ENCODE peak calls at places on chromosomes 5 and 9, in seven cellular contexts. One of them, this sample, is unnamed.

GRCh38 chr5:159175547-159175946 is 33.8 kb downstream of the RNF145 start:
- DNase-seq in trophoblast cell: peak; percentile 95
- DNase-seq in mesendoderm: peak; percentile 88
- DNase-seq in neuronal stem cell: no peak
- DNase-seq in mesenchymal stem cell: peak; percentile 33
- DNase-seq in H1: no peak
- DNase-seq in H9: no peak
- DNase-seq in this sample: peak; percentile 55

GRCh38 chr9:129193655-129194054 is 15.6 kb upstream of the IER5L start:
- DNase-seq in H1: no peak
- DNase-seq in mesenchymal stem cell: no peak
- DNase-seq in H9: no peak
- DNase-seq in neuronal stem cell: no peak
- DNase-seq in mesendoderm: no peak
- DNase-seq in trophoblast cell: no peak
- DNase-seq in this sample: no peak

GRCh38 chr9:122374885-122375420 is 4.1 kb downstream of the PTGS1 start:
- DNase-seq in H1: no peak
- DNase-seq in trophoblast cell: peak; percentile 11
- DNase-seq in neuronal stem cell: no peak
- DNase-seq in mesenchymal stem cell: peak; percentile 66
- DNase-seq in H9: peak; percentile 67
- DNase-seq in mesendoderm: peak; percentile 55
- DNase-seq in this sample: peak; percentile 77

GRCh38 chr5:69364850-69365249 is 4.5 kb downstream of the AK6 start:
- DNase-seq in H9: no peak
- DNase-seq in mesenchymal stem cell: no peak
- DNase-seq in H1: no peak
- DNase-seq in trophoblast cell: no peak
- DNase-seq in mesendoderm: no peak
- DNase-seq in neuronal stem cell: no peak
- DNase-seq in this sample: no peak

GRCh38 chr5:124783794-124784193 is 37.4 kb upstream of the ZNF608 start:
- DNase-seq in mesenchymal stem cell: no peak
- DNase-seq in mesendoderm: no peak
- DNase-seq in neuronal stem cell: no peak
- DNase-seq in H9: no peak
- DNase-seq in H1: no peak
- DNase-seq in trophoblast cell: peak; percentile 33
- DNase-seq in this sample: peak; percentile 16

GRCh38 chr5:7904170-7904569 is 35.2 kb downstream of the MTRR start:
- DNase-seq in neuronal stem cell: no peak
- DNase-seq in mesendoderm: peak; percentile 34
- DNase-seq in H1: no peak
- DNase-seq in H9: no peak
- DNase-seq in mesenchymal stem cell: peak; percentile 46
- DNase-seq in trophoblast cell: peak; percentile 2
- DNase-seq in this sample: peak; percentile 81

GRCh38 chr9:75454043-75454442 is 365.7 kb downstream of the OSTF1 start:
- DNase-seq in neuronal stem cell: no peak
- DNase-seq in trophoblast cell: no peak
- DNase-seq in H9: no peak
- DNase-seq in mesenchymal stem cell: no peak
- DNase-seq in mesendoderm: no peak
- DNase-seq in H1: no peak
- DNase-seq in this sample: no peak

GRCh38 chr5:19902316-19902934 is 85.6 kb downstream of the CDH18 start:
- DNase-seq in H1: no peak
- DNase-seq in mesenchymal stem cell: no peak
- DNase-seq in neuronal stem cell: no peak
- DNase-seq in trophoblast cell: no peak
- DNase-seq in mesendoderm: peak; percentile 77
- DNase-seq in H9: peak; percentile 37
- DNase-seq in this sample: no peak

GRCh38 chr5:32153723-32154122 is 20.4 kb downstream of the GOLPH3 start:
- DNase-seq in H9: no peak
- DNase-seq in neuronal stem cell: no peak
- DNase-seq in H1: no peak
- DNase-seq in mesenchymal stem cell: peak; percentile 27
- DNase-seq in mesendoderm: no peak
- DNase-seq in trophoblast cell: no peak
- DNase-seq in this sample: peak; percentile 18

GRCh38 chr5:160188151-160188967 is 40.9 kb upstream of the FABP6 start:
- DNase-seq in neuronal stem cell: no peak
- DNase-seq in mesendoderm: peak; percentile 91
- DNase-seq in mesenchymal stem cell: peak; percentile 76
- DNase-seq in trophoblast cell: no peak
- DNase-seq in H1: no peak
- DNase-seq in H9: peak; percentile 79
- DNase-seq in this sample: peak; percentile 82

GRCh38 chr5:76710991-76711390 is 4.9 kb upstream of the F2R start:
- DNase-seq in mesenchymal stem cell: peak; percentile 59
- DNase-seq in trophoblast cell: no peak
- DNase-seq in H9: no peak
- DNase-seq in neuronal stem cell: no peak
- DNase-seq in H1: no peak
- DNase-seq in mesendoderm: no peak
- DNase-seq in this sample: peak; percentile 61
- H3K4ac ChIP-seq in mesenchymal stem cell: no peak overlapping the region
- H3K4ac ChIP-seq in trophoblast cell: no peak overlapping the region
- H3K4ac ChIP-seq in H9: no peak overlapping the region
- H3K4ac ChIP-seq in neuronal stem cell: no peak overlapping the region
- H3K4ac ChIP-seq in H1: no peak overlapping the region
- H3K4ac ChIP-seq in mesendoderm: no peak overlapping the region
- H3K4ac ChIP-seq in this sample: peak overlapping the region; percentile 74

GRCh38 chr9:4196886-4197285 is 103.0 kb downstream of the GLIS3 start:
- DNase-seq in mesenchymal stem cell: no peak
- DNase-seq in H9: no peak
- DNase-seq in mesendoderm: peak; percentile 53
- DNase-seq in neuronal stem cell: peak; percentile 6
- DNase-seq in H1: no peak
- DNase-seq in trophoblast cell: no peak
- DNase-seq in this sample: no peak
- H3K4ac ChIP-seq in mesenchymal stem cell: no peak overlapping the region
- H3K4ac ChIP-seq in H9: no peak overlapping the region
- H3K4ac ChIP-seq in mesendoderm: no peak overlapping the region
- H3K4ac ChIP-seq in neuronal stem cell: no peak overlapping the region
- H3K4ac ChIP-seq in H1: no peak overlapping the region
- H3K4ac ChIP-seq in trophoblast cell: no peak overlapping the region
- H3K4ac ChIP-seq in this sample: no peak overlapping the region

GRCh38 chr5:137627293-137627692 is 108.6 kb downstream of the KLHL3 start:
- DNase-seq in H1: no peak
- DNase-seq in trophoblast cell: no peak
- DNase-seq in mesenchymal stem cell: no peak
- DNase-seq in neuronal stem cell: no peak
- DNase-seq in mesendoderm: no peak
- DNase-seq in H9: no peak
- DNase-seq in this sample: no peak
- H3K4ac ChIP-seq in H1: no peak overlapping the region
- H3K4ac ChIP-seq in trophoblast cell: no peak overlapping the region
- H3K4ac ChIP-seq in mesenchymal stem cell: no peak overlapping the region
- H3K4ac ChIP-seq in neuronal stem cell: no peak overlapping the region
- H3K4ac ChIP-seq in mesendoderm: no peak overlapping the region
- H3K4ac ChIP-seq in H9: no peak overlapping the region
- H3K4ac ChIP-seq in this sample: no peak overlapping the region

DNA sequence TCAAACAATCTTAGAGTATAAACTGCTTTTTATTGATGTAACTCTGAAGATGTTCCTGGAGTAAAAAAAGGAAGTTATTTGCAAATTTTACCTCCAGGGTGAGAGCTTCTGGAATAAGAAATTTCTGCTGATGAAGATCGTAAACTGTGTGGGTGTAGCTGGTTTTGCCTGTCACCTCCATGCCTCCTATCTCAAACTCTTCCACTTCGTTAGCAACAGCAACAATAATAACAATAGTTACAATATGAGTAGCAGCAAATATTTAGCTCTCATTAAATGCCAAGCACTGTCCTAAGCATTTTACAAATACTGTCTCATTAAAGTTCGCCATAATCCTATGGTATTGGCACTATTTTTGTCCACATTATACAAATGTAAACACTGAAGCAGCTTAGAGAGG is 57.9 kb downstream of the GCNT1 start:
- DNase-seq in H1: no peak
- DNase-seq in H9: no peak
- DNase-seq in neuronal stem cell: no peak
- DNase-seq in trophoblast cell: no peak
- DNase-seq in mesenchymal stem cell: no peak
- DNase-seq in mesendoderm: no peak
- DNase-seq in this sample: no peak
- H3K4ac ChIP-seq in H1: no peak overlapping the region
- H3K4ac ChIP-seq in H9: no peak overlapping the region
- H3K4ac ChIP-seq in neuronal stem cell: no peak overlapping the region
- H3K4ac ChIP-seq in trophoblast cell: no peak overlapping the region
- H3K4ac ChIP-seq in mesenchymal stem cell: no peak overlapping the region
- H3K4ac ChIP-seq in mesendoderm: no peak overlapping the region
- H3K4ac ChIP-seq in this sample: no peak overlapping the region

GRCh38 chr5:94615843-94616242 is 2.6 kb downstream of the KIAA0825 start:
- DNase-seq in neuronal stem cell: no peak
- DNase-seq in H1: no peak
- DNase-seq in H9: no peak
- DNase-seq in mesenchymal stem cell: no peak
- DNase-seq in mesendoderm: no peak
- DNase-seq in trophoblast cell: no peak
- DNase-seq in this sample: no peak
- H3K4ac ChIP-seq in neuronal stem cell: no peak overlapping the region
- H3K4ac ChIP-seq in H1: no peak overlapping the region
- H3K4ac ChIP-seq in H9: no peak overlapping the region
- H3K4ac ChIP-seq in mesenchymal stem cell: no peak overlapping the region
- H3K4ac ChIP-seq in mesendoderm: no peak overlapping the region
- H3K4ac ChIP-seq in trophoblast cell: no peak overlapping the region
- H3K4ac ChIP-seq in this sample: no peak overlapping the region

DNA sequence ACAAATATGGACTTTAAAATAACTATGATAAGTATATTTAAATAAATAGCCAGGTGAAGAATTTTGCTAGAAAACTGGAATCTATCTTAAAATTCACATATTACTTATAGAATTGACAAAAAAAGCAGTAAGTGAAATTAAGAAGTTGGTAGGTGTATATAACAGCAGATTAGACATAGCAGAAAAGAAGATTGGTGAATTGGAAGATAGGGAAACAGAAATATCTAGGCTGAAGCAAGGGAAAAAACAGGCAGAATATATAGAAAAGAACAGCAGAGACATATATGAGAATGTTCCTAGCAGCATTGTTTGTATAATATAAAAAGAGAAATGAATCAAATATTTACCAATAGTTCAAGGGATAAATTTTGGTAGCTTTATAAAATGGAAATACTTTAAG is 294.9 kb downstream of the TMEM232 start:
- DNase-seq in trophoblast cell: no peak
- DNase-seq in mesendoderm: no peak
- DNase-seq in H9: no peak
- DNase-seq in mesenchymal stem cell: no peak
- DNase-seq in neuronal stem cell: no peak
- DNase-seq in H1: no peak
- DNase-seq in this sample: no peak
- H3K4ac ChIP-seq in trophoblast cell: no peak overlapping the region
- H3K4ac ChIP-seq in mesendoderm: no peak overlapping the region
- H3K4ac ChIP-seq in H9: no peak overlapping the region
- H3K4ac ChIP-seq in mesenchymal stem cell: no peak overlapping the region
- H3K4ac ChIP-seq in neuronal stem cell: no peak overlapping the region
- H3K4ac ChIP-seq in H1: no peak overlapping the region
- H3K4ac ChIP-seq in this sample: no peak overlapping the region